ENCODE peak calls at places on chromosome 5, in ten cellular contexts. K, Z, D, H, S, R, U, A, C and F are unnamed samples.

GRCh38 chr5:72154076-72154756 is 46.9 kb downstream of the MAP1B start:
- DNase-seq in D (no peak), S (no peak), R (no peak), A (no peak), K (peak), H (no peak), C (no peak), Z (no peak), U (no peak), F (no peak)

GRCh38 chr5:133514456-133514855 is 97.9 kb downstream of the FSTL4 start:
- DNase-seq in Z (no peak), K (no peak), U (no peak), H (no peak), C (no peak), R (no peak), S (no peak), D (no peak), A (no peak), F (no peak)

GRCh38 chr5:15966651-15967050 is 212.9 kb downstream of the MARCHF11 start:
- DNase-seq in H (no peak), Z (no peak), R (no peak), S (no peak), C (no peak), K (no peak), U (no peak), A (no peak), D (peak), F (no peak)

GRCh38 chr5:136115183-136115865 is 17.3 kb upstream of the SMAD5 start:
- DNase-seq in H (no peak), A (no peak), S (no peak), D (no peak), U (no peak), K (no peak), R (no peak), Z (no peak), C (no peak), F (no peak)

GRCh38 chr5:2562036-2562435 is 189.4 kb downstream of the IRX2 start:
- DNase-seq in S (no peak), R (no peak), C (no peak), D (no peak), K (no peak), H (no peak), U (no peak), A (no peak), Z (no peak), F (no peak)

GRCh38 chr5:147481857-147482256 is 28.0 kb downstream of the DPYSL3 start:
- DNase-seq in K (no peak), U (no peak), Z (no peak), H (no peak), R (no peak), S (peak), C (no peak), A (no peak), D (peak), F (no peak)

GRCh38 chr5:132364319-132364718 is 5.2 kb upstream of the SLC22A5 start:
- DNase-seq in K (no peak), H (no peak), U (peak), D (peak), S (peak), A (no peak), R (no peak), Z (no peak), C (no peak), F (peak)

GRCh38 chr5:84618262-84618661 is 233.6 kb upstream of the EDIL3 start:
- DNase-seq in R (no peak), K (no peak), H (no peak), A (no peak), U (no peak), C (no peak), D (no peak), Z (no peak), S (no peak), F (no peak)

GRCh38 chr5:21219255-21219654 is 1231.3 kb upstream of the CDH18 start:
- DNase-seq in H (no peak), U (no peak), A (no peak), C (no peak), D (peak), Z (no peak), R (no peak), K (no peak), S (peak), F (peak)

GRCh38 chr5:39049298-39049697 is 24.9 kb downstream of the RICTOR start:
- DNase-seq in K (no peak), Z (no peak), R (no peak), C (no peak), U (no peak), S (no peak), D (no peak), A (no peak), H (no peak), F (no peak)

GRCh38 chr5:42591026-42591425 is 165.6 kb upstream of the CCDC152 start:
- DNase-seq in A (no peak), R (no peak), Z (no peak), H (no peak), C (peak), K (no peak), D (peak), S (peak), U (no peak), F (no peak)

GRCh38 chr5:61200582-61201155 is 38.4 kb upstream of the SMIM15 start:
- DNase-seq in S (peak), Z (no peak), C (peak), D (no peak), R (no peak), U (no peak), H (no peak), A (no peak), K (no peak), F (no peak)

GRCh38 chr5:151662805-151663204 is 23.9 kb downstream of the SPARC start:
- DNase-seq in D (no peak), K (no peak), A (no peak), Z (no peak), H (no peak), C (peak), S (no peak), U (no peak), R (no peak), F (no peak)
- H3K4me3 ChIP-seq in D (no peak), K (no peak), A (no peak), Z (no peak), H (no peak), C (peak), S (no peak), U (no peak), R (no peak), F (no peak)

GRCh38 chr5:176538505-176538806 is 1.3 kb upstream of the RNF44 start:
- DNase-seq in U (no peak), D (no peak), Z (no peak), A (no peak), C (no peak), R (no peak), H (no peak), K (no peak), S (no peak), F (no peak)
- H3K4me3 ChIP-seq in U (no peak), D (no peak), Z (no peak), A (peak), C (no peak), R (no peak), H (no peak), K (no peak), S (peak), F (peak)

GRCh38 chr5:172764861-172765765 is 5.9 kb downstream of the DUSP1 start:
- DNase-seq in Z (peak), R (peak), A (peak), D (peak), C (peak), S (peak), K (peak), U (peak), H (peak), F (peak)

GRCh38 chr5:172768098-172768572 is 2.9 kb downstream of the DUSP1 start:
- DNase-seq in C (no peak), D (peak), A (no peak), U (no peak), S (no peak), R (no peak), Z (no peak), H (no peak), K (no peak), F (no peak)

GRCh38 chr5:172766287-172767104 is 4.5 kb downstream of the DUSP1 start:
- DNase-seq in S (peak), H (peak), C (no peak), U (peak), Z (no peak), D (peak), K (peak), A (peak), R (no peak), F (peak)

GRCh38 chr5:172763120-172763464 is 7.9 kb downstream of the DUSP1 start:
- DNase-seq in Z (no peak), A (no peak), C (no peak), U (no peak), K (no peak), H (no peak), R (no peak), D (no peak), S (no peak), F (no peak)

DNA sequence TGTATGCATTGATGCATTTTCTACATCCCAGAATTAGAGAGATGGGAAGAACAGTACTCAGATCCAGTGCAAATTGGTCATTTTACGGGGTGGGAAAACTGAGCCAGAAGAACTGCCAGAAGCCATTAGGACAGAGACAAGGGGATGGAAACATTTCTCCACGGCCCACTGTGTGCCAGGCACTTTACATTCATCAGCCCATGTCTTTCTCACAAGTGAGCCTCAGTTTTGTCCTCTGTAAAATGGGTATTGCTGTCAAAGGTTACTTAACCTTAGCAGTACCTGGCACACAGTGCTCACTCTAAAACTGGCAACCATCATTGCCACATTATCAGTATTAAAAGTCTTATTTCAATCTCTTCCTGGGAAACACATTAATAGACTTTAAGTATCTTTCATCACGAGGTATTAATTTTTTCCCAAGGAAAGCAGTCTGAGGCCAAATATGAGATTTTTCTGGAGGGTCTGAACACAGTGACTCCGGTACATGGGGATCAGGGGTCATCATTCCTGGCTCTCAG is 5.2 kb downstream of the DUSP1 start:
- DNase-seq in S (no peak), K (no peak), U (peak), R (no peak), C (no peak), D (no peak), Z (no peak), A (no peak), H (no peak), F (peak)
- H3K4me3 ChIP-seq in S (peak), K (peak), U (peak), R (peak), C (peak), D (peak), Z (no peak), A (peak), H (no peak), F (peak)

DNA sequence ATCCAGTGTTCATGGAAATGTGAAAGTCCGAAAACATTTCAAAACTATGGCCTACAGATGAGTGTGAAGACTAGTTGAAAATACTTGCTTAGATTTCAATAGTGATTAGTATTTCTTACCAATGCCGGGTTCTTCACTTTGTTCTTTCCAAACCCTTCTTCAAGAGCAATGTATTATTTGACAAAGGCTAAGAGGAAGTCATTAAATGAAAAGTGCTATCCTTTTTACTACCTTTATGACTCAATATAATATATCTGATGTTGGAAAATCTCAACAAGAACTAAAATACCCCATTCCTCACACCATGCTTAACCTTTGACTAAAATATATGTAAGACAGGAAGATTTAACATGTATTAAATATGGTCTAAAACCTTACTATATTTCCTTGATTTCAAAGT is 6.7 kb upstream of the MIER3 start:
- DNase-seq in H (no peak), S (no peak), R (no peak), A (no peak), U (no peak), C (no peak), Z (no peak), K (no peak), D (no peak), F (no peak)
- H3K4me3 ChIP-seq in H (no peak), S (no peak), R (no peak), A (no peak), U (no peak), C (no peak), Z (no peak), K (no peak), D (no peak), F (no peak)